ENCODE peak calls at places on chromosome 1, in nine cellular contexts. One of them, this sample, is unnamed.

GRCh38 chr1:27102707-27103468 is 52.0 kb downstream of the SLC9A1 start:
- DNase-seq in GM23248: peak
- DNase-seq in stimulated activated CD8-positive, alpha-beta memory T cell treated with anti-CD3 and anti-CD28 coated beads, Interleukin-12 subunit alpha, Interleukin-12 subunit beta, amount 100 ng/mL, for 1 hour: peak
- DNase-seq in AG09309: no peak
- DNase-seq in progenitor cell of endocrine pancreas: peak
- DNase-seq in NCI-H510A treated with DMSO at 0.1 percent for 48 hours: peak
- DNase-seq in LoVo: peak
- DNase-seq in cardiac fibroblast: peak
- DNase-seq in activated T-helper 1 cell treated with Interleukin-2 at 50 U/mL for 16 hours: peak
- DNase-seq in this sample: peak

GRCh38 chr1:230231739-230232075 is 164.7 kb downstream of the GALNT2 start:
- DNase-seq in activated T-helper 1 cell treated with Interleukin-2 at 50 U/mL for 16 hours: no peak
- DNase-seq in cardiac fibroblast: peak
- DNase-seq in GM23248: no peak
- DNase-seq in AG09309: no peak
- DNase-seq in progenitor cell of endocrine pancreas: no peak
- DNase-seq in LoVo: no peak
- DNase-seq in NCI-H510A treated with DMSO at 0.1 percent for 48 hours: peak
- DNase-seq in stimulated activated CD8-positive, alpha-beta memory T cell treated with anti-CD3 and anti-CD28 coated beads, Interleukin-12 subunit alpha, Interleukin-12 subunit beta, amount 100 ng/mL, for 1 hour: no peak
- DNase-seq in this sample: no peak

GRCh38 chr1:60227581-60228252 is 154.1 kb upstream of the C1orf87 start:
- DNase-seq in AG09309: no peak
- DNase-seq in stimulated activated CD8-positive, alpha-beta memory T cell treated with anti-CD3 and anti-CD28 coated beads, Interleukin-12 subunit alpha, Interleukin-12 subunit beta, amount 100 ng/mL, for 1 hour: no peak
- DNase-seq in LoVo: no peak
- DNase-seq in NCI-H510A treated with DMSO at 0.1 percent for 48 hours: no peak
- DNase-seq in activated T-helper 1 cell treated with Interleukin-2 at 50 U/mL for 16 hours: no peak
- DNase-seq in GM23248: peak
- DNase-seq in cardiac fibroblast: peak
- DNase-seq in progenitor cell of endocrine pancreas: no peak
- DNase-seq in this sample: no peak

GRCh38 chr1:8914471-8914870 is 31.2 kb upstream of the CA6 start:
- DNase-seq in activated T-helper 1 cell treated with Interleukin-2 at 50 U/mL for 16 hours: no peak
- DNase-seq in cardiac fibroblast: no peak
- DNase-seq in AG09309: no peak
- DNase-seq in GM23248: no peak
- DNase-seq in stimulated activated CD8-positive, alpha-beta memory T cell treated with anti-CD3 and anti-CD28 coated beads, Interleukin-12 subunit alpha, Interleukin-12 subunit beta, amount 100 ng/mL, for 1 hour: no peak
- DNase-seq in progenitor cell of endocrine pancreas: no peak
- DNase-seq in NCI-H510A treated with DMSO at 0.1 percent for 48 hours: no peak
- DNase-seq in LoVo: no peak
- DNase-seq in this sample: no peak

GRCh38 chr1:225712391-225712790 is 59.5 kb upstream of the ENAH start:
- DNase-seq in GM23248: peak
- DNase-seq in AG09309: no peak
- DNase-seq in cardiac fibroblast: peak
- DNase-seq in LoVo: no peak
- DNase-seq in progenitor cell of endocrine pancreas: no peak
- DNase-seq in activated T-helper 1 cell treated with Interleukin-2 at 50 U/mL for 16 hours: no peak
- DNase-seq in stimulated activated CD8-positive, alpha-beta memory T cell treated with anti-CD3 and anti-CD28 coated beads, Interleukin-12 subunit alpha, Interleukin-12 subunit beta, amount 100 ng/mL, for 1 hour: no peak
- DNase-seq in NCI-H510A treated with DMSO at 0.1 percent for 48 hours: no peak
- DNase-seq in this sample: no peak

GRCh38 chr1:169108897-169109560 is 2.5 kb downstream of the ATP1B1 start:
- DNase-seq in stimulated activated CD8-positive, alpha-beta memory T cell treated with anti-CD3 and anti-CD28 coated beads, Interleukin-12 subunit alpha, Interleukin-12 subunit beta, amount 100 ng/mL, for 1 hour: no peak
- DNase-seq in GM23248: no peak
- DNase-seq in AG09309: no peak
- DNase-seq in activated T-helper 1 cell treated with Interleukin-2 at 50 U/mL for 16 hours: no peak
- DNase-seq in NCI-H510A treated with DMSO at 0.1 percent for 48 hours: peak
- DNase-seq in progenitor cell of endocrine pancreas: no peak
- DNase-seq in LoVo: no peak
- DNase-seq in cardiac fibroblast: peak
- DNase-seq in this sample: peak

GRCh38 chr1:6045110-6045502 is 582 bp upstream of the KCNAB2 start:
- DNase-seq in GM23248: no peak
- DNase-seq in stimulated activated CD8-positive, alpha-beta memory T cell treated with anti-CD3 and anti-CD28 coated beads, Interleukin-12 subunit alpha, Interleukin-12 subunit beta, amount 100 ng/mL, for 1 hour: no peak
- DNase-seq in AG09309: no peak
- DNase-seq in NCI-H510A treated with DMSO at 0.1 percent for 48 hours: no peak
- DNase-seq in progenitor cell of endocrine pancreas: no peak
- DNase-seq in LoVo: no peak
- DNase-seq in cardiac fibroblast: no peak
- DNase-seq in activated T-helper 1 cell treated with Interleukin-2 at 50 U/mL for 16 hours: no peak
- DNase-seq in this sample: no peak

GRCh38 chr1:23448846-23449245 is 24.3 kb upstream of the TCEA3 start:
- DNase-seq in LoVo: no peak
- DNase-seq in stimulated activated CD8-positive, alpha-beta memory T cell treated with anti-CD3 and anti-CD28 coated beads, Interleukin-12 subunit alpha, Interleukin-12 subunit beta, amount 100 ng/mL, for 1 hour: no peak
- DNase-seq in cardiac fibroblast: no peak
- DNase-seq in activated T-helper 1 cell treated with Interleukin-2 at 50 U/mL for 16 hours: no peak
- DNase-seq in progenitor cell of endocrine pancreas: no peak
- DNase-seq in GM23248: no peak
- DNase-seq in NCI-H510A treated with DMSO at 0.1 percent for 48 hours: no peak
- DNase-seq in AG09309: no peak
- DNase-seq in this sample: no peak

GRCh38 chr1:3271866-3272265 is 182.6 kb upstream of the ARHGEF16 start:
- DNase-seq in GM23248: no peak
- DNase-seq in stimulated activated CD8-positive, alpha-beta memory T cell treated with anti-CD3 and anti-CD28 coated beads, Interleukin-12 subunit alpha, Interleukin-12 subunit beta, amount 100 ng/mL, for 1 hour: no peak
- DNase-seq in activated T-helper 1 cell treated with Interleukin-2 at 50 U/mL for 16 hours: no peak
- DNase-seq in LoVo: no peak
- DNase-seq in NCI-H510A treated with DMSO at 0.1 percent for 48 hours: no peak
- DNase-seq in cardiac fibroblast: no peak
- DNase-seq in progenitor cell of endocrine pancreas: no peak
- DNase-seq in AG09309: no peak
- DNase-seq in this sample: no peak

GRCh38 chr1:212916395-212917133 is 33.8 kb upstream of the VASH2 start:
- DNase-seq in progenitor cell of endocrine pancreas: no peak
- DNase-seq in LoVo: no peak
- DNase-seq in GM23248: peak
- DNase-seq in cardiac fibroblast: peak
- DNase-seq in AG09309: no peak
- DNase-seq in activated T-helper 1 cell treated with Interleukin-2 at 50 U/mL for 16 hours: no peak
- DNase-seq in NCI-H510A treated with DMSO at 0.1 percent for 48 hours: no peak
- DNase-seq in stimulated activated CD8-positive, alpha-beta memory T cell treated with anti-CD3 and anti-CD28 coated beads, Interleukin-12 subunit alpha, Interleukin-12 subunit beta, amount 100 ng/mL, for 1 hour: no peak
- DNase-seq in this sample: no peak

GRCh38 chr1:231776006-231776707 is 149.6 kb downstream of the DISC1 start:
- DNase-seq in cardiac fibroblast: peak
- DNase-seq in progenitor cell of endocrine pancreas: no peak
- DNase-seq in activated T-helper 1 cell treated with Interleukin-2 at 50 U/mL for 16 hours: no peak
- DNase-seq in AG09309: peak
- DNase-seq in stimulated activated CD8-positive, alpha-beta memory T cell treated with anti-CD3 and anti-CD28 coated beads, Interleukin-12 subunit alpha, Interleukin-12 subunit beta, amount 100 ng/mL, for 1 hour: no peak
- DNase-seq in LoVo: no peak
- DNase-seq in GM23248: peak
- DNase-seq in NCI-H510A treated with DMSO at 0.1 percent for 48 hours: no peak
- DNase-seq in this sample: no peak

GRCh38 chr1:116367256-116367949 is 5.6 kb upstream of the ATP1A1 start:
- DNase-seq in activated T-helper 1 cell treated with Interleukin-2 at 50 U/mL for 16 hours: no peak
- DNase-seq in cardiac fibroblast: no peak
- DNase-seq in NCI-H510A treated with DMSO at 0.1 percent for 48 hours: no peak
- DNase-seq in LoVo: no peak
- DNase-seq in AG09309: no peak
- DNase-seq in GM23248: no peak
- DNase-seq in stimulated activated CD8-positive, alpha-beta memory T cell treated with anti-CD3 and anti-CD28 coated beads, Interleukin-12 subunit alpha, Interleukin-12 subunit beta, amount 100 ng/mL, for 1 hour: no peak
- DNase-seq in progenitor cell of endocrine pancreas: no peak
- DNase-seq in this sample: no peak

GRCh38 chr1:24426738-24427468 is 11.3 kb downstream of the NIPAL3 start:
- DNase-seq in NCI-H510A treated with DMSO at 0.1 percent for 48 hours: no peak
- DNase-seq in activated T-helper 1 cell treated with Interleukin-2 at 50 U/mL for 16 hours: no peak
- DNase-seq in stimulated activated CD8-positive, alpha-beta memory T cell treated with anti-CD3 and anti-CD28 coated beads, Interleukin-12 subunit alpha, Interleukin-12 subunit beta, amount 100 ng/mL, for 1 hour: no peak
- DNase-seq in progenitor cell of endocrine pancreas: no peak
- DNase-seq in GM23248: no peak
- DNase-seq in cardiac fibroblast: no peak
- DNase-seq in LoVo: no peak
- DNase-seq in AG09309: no peak
- DNase-seq in this sample: no peak

GRCh38 chr1:35605882-35606182 is 32.7 kb downstream of the TFAP2E start:
- DNase-seq in progenitor cell of endocrine pancreas: no peak
- DNase-seq in cardiac fibroblast: peak
- DNase-seq in stimulated activated CD8-positive, alpha-beta memory T cell treated with anti-CD3 and anti-CD28 coated beads, Interleukin-12 subunit alpha, Interleukin-12 subunit beta, amount 100 ng/mL, for 1 hour: no peak
- DNase-seq in AG09309: no peak
- DNase-seq in GM23248: peak
- DNase-seq in NCI-H510A treated with DMSO at 0.1 percent for 48 hours: no peak
- DNase-seq in LoVo: no peak
- DNase-seq in activated T-helper 1 cell treated with Interleukin-2 at 50 U/mL for 16 hours: no peak
- DNase-seq in this sample: peak

GRCh38 chr1:218717611-218718010 is 372.5 kb downstream of the TGFB2 start:
- DNase-seq in AG09309: no peak
- DNase-seq in progenitor cell of endocrine pancreas: no peak
- DNase-seq in LoVo: no peak
- DNase-seq in GM23248: peak
- DNase-seq in NCI-H510A treated with DMSO at 0.1 percent for 48 hours: no peak
- DNase-seq in activated T-helper 1 cell treated with Interleukin-2 at 50 U/mL for 16 hours: no peak
- DNase-seq in cardiac fibroblast: peak
- DNase-seq in stimulated activated CD8-positive, alpha-beta memory T cell treated with anti-CD3 and anti-CD28 coated beads, Interleukin-12 subunit alpha, Interleukin-12 subunit beta, amount 100 ng/mL, for 1 hour: no peak
- DNase-seq in this sample: no peak

GRCh38 chr1:209150114-209150513 is 433.4 kb upstream of the CAMK1G start:
- DNase-seq in progenitor cell of endocrine pancreas: peak
- DNase-seq in LoVo: peak
- DNase-seq in AG09309: peak
- DNase-seq in NCI-H510A treated with DMSO at 0.1 percent for 48 hours: no peak
- DNase-seq in activated T-helper 1 cell treated with Interleukin-2 at 50 U/mL for 16 hours: no peak
- DNase-seq in cardiac fibroblast: peak
- DNase-seq in stimulated activated CD8-positive, alpha-beta memory T cell treated with anti-CD3 and anti-CD28 coated beads, Interleukin-12 subunit alpha, Interleukin-12 subunit beta, amount 100 ng/mL, for 1 hour: no peak
- DNase-seq in GM23248: peak
- DNase-seq in this sample: peak

GRCh38 chr1:44632511-44633072 is 41.7 kb downstream of the TMEM53 start:
- DNase-seq in stimulated activated CD8-positive, alpha-beta memory T cell treated with anti-CD3 and anti-CD28 coated beads, Interleukin-12 subunit alpha, Interleukin-12 subunit beta, amount 100 ng/mL, for 1 hour: no peak
- DNase-seq in progenitor cell of endocrine pancreas: no peak
- DNase-seq in GM23248: peak
- DNase-seq in NCI-H510A treated with DMSO at 0.1 percent for 48 hours: no peak
- DNase-seq in activated T-helper 1 cell treated with Interleukin-2 at 50 U/mL for 16 hours: no peak
- DNase-seq in LoVo: no peak
- DNase-seq in cardiac fibroblast: peak
- DNase-seq in AG09309: no peak
- DNase-seq in this sample: no peak

GRCh38 chr1:51661081-51661518 is 44.2 kb downstream of the OSBPL9 start:
- DNase-seq in LoVo: peak
- DNase-seq in progenitor cell of endocrine pancreas: no peak
- DNase-seq in NCI-H510A treated with DMSO at 0.1 percent for 48 hours: no peak
- DNase-seq in cardiac fibroblast: peak
- DNase-seq in AG09309: peak
- DNase-seq in stimulated activated CD8-positive, alpha-beta memory T cell treated with anti-CD3 and anti-CD28 coated beads, Interleukin-12 subunit alpha, Interleukin-12 subunit beta, amount 100 ng/mL, for 1 hour: no peak
- DNase-seq in activated T-helper 1 cell treated with Interleukin-2 at 50 U/mL for 16 hours: no peak
- DNase-seq in GM23248: peak
- DNase-seq in this sample: peak

GRCh38 chr1:104084380-104084779 is 334.7 kb downstream of the AMY1C start:
- DNase-seq in AG09309: no peak
- DNase-seq in stimulated activated CD8-positive, alpha-beta memory T cell treated with anti-CD3 and anti-CD28 coated beads, Interleukin-12 subunit alpha, Interleukin-12 subunit beta, amount 100 ng/mL, for 1 hour: no peak
- DNase-seq in activated T-helper 1 cell treated with Interleukin-2 at 50 U/mL for 16 hours: no peak
- DNase-seq in GM23248: no peak
- DNase-seq in LoVo: no peak
- DNase-seq in progenitor cell of endocrine pancreas: no peak
- DNase-seq in NCI-H510A treated with DMSO at 0.1 percent for 48 hours: no peak
- DNase-seq in cardiac fibroblast: no peak
- DNase-seq in this sample: no peak

GRCh38 chr1:225658041-225658440 is 5.1 kb upstream of the ENAH start:
- DNase-seq in AG09309: no peak
- DNase-seq in progenitor cell of endocrine pancreas: no peak
- DNase-seq in cardiac fibroblast: no peak
- DNase-seq in stimulated activated CD8-positive, alpha-beta memory T cell treated with anti-CD3 and anti-CD28 coated beads, Interleukin-12 subunit alpha, Interleukin-12 subunit beta, amount 100 ng/mL, for 1 hour: no peak
- DNase-seq in GM23248: peak
- DNase-seq in NCI-H510A treated with DMSO at 0.1 percent for 48 hours: no peak
- DNase-seq in activated T-helper 1 cell treated with Interleukin-2 at 50 U/mL for 16 hours: no peak
- DNase-seq in LoVo: no peak
- DNase-seq in this sample: no peak

GRCh38 chr1:40820251-40820797 is 36.7 kb downstream of the KCNQ4 start:
- DNase-seq in GM23248: no peak
- DNase-seq in progenitor cell of endocrine pancreas: no peak
- DNase-seq in cardiac fibroblast: peak
- DNase-seq in AG09309: no peak
- DNase-seq in stimulated activated CD8-positive, alpha-beta memory T cell treated with anti-CD3 and anti-CD28 coated beads, Interleukin-12 subunit alpha, Interleukin-12 subunit beta, amount 100 ng/mL, for 1 hour: no peak
- DNase-seq in NCI-H510A treated with DMSO at 0.1 percent for 48 hours: no peak
- DNase-seq in LoVo: no peak
- DNase-seq in activated T-helper 1 cell treated with Interleukin-2 at 50 U/mL for 16 hours: no peak
- DNase-seq in this sample: no peak

This sample was measured in NCI-H226.